ENCODE peak calls at places on chromosomes 5 and 9, in five cellular contexts. One of them, this sample, is unnamed.

GRCh38 chr9:82580921-82581320 is 482.0 kb downstream of the RASEF start:
- DNase-seq in H1: no peak
- DNase-seq in GM12878: no peak
- DNase-seq in HepG2: no peak
- DNase-seq in NT2/D1: no peak
- DNase-seq in this sample: no peak

GRCh38 chr9:123353984-123354591 is 1.9 kb upstream of the CRB2 start:
- DNase-seq in H1: peak; percentile 53
- DNase-seq in GM12878: no peak
- DNase-seq in HepG2: peak; percentile 59
- DNase-seq in NT2/D1: peak; percentile 71
- DNase-seq in this sample: peak; percentile 84

GRCh38 chr5:169095976-169096375 is 205.0 kb downstream of the SLIT3 start:
- DNase-seq in H1: no peak
- DNase-seq in GM12878: no peak
- DNase-seq in HepG2: no peak
- DNase-seq in NT2/D1: no peak
- DNase-seq in this sample: no peak

GRCh38 chr9:89319015-89319905 is 960 bp downstream of the SECISBP2 start:
- DNase-seq in H1: no peak
- DNase-seq in GM12878: no peak
- DNase-seq in HepG2: no peak
- DNase-seq in NT2/D1: no peak
- DNase-seq in this sample: no peak

GRCh38 chr5:10018211-10018610 is 231.5 kb downstream of the ATPSCKMT start:
- DNase-seq in H1: no peak
- DNase-seq in GM12878: no peak
- DNase-seq in HepG2: no peak
- DNase-seq in NT2/D1: no peak
- DNase-seq in this sample: no peak

GRCh38 chr5:14407746-14408175 is 173.8 kb upstream of the OTULINL start:
- DNase-seq in H1: no peak
- DNase-seq in GM12878: no peak
- DNase-seq in HepG2: no peak
- DNase-seq in NT2/D1: no peak
- DNase-seq in this sample: no peak

GRCh38 chr5:134070979-134071849 is 43.3 kb upstream of the TCF7 start:
- DNase-seq in H1: no peak
- DNase-seq in GM12878: peak; percentile 69
- DNase-seq in HepG2: peak; percentile 72
- DNase-seq in NT2/D1: no peak
- DNase-seq in this sample: no peak

GRCh38 chr9:34570422-34571179 is 18.9 kb downstream of the CNTFR start:
- DNase-seq in H1: no peak
- DNase-seq in GM12878: no peak
- DNase-seq in HepG2: no peak
- DNase-seq in NT2/D1: no peak
- DNase-seq in this sample: no peak

GRCh38 chr5:114055318-114055788 is 306.5 kb upstream of the KCNN2 start:
- DNase-seq in H1: peak; percentile 44
- DNase-seq in GM12878: no peak
- DNase-seq in HepG2: no peak
- DNase-seq in NT2/D1: peak; percentile 50
- DNase-seq in this sample: peak; percentile 76

GRCh38 chr9:126860757-126861466 is 473 bp downstream of the ZBTB34 start:
- DNase-seq in H1: no peak
- DNase-seq in GM12878: no peak
- DNase-seq in HepG2: no peak
- DNase-seq in NT2/D1: no peak
- DNase-seq in this sample: peak; percentile 41

GRCh38 chr5:132059043-132059695 is 1.3 kb upstream of the IL3 start:
- DNase-seq in H1: no peak
- DNase-seq in GM12878: no peak
- DNase-seq in HepG2: no peak
- DNase-seq in NT2/D1: no peak
- DNase-seq in this sample: no peak

GRCh38 chr5:125699860-125700259 is 723.3 kb upstream of the GRAMD2B start:
- DNase-seq in H1: no peak
- DNase-seq in GM12878: no peak
- DNase-seq in HepG2: no peak
- DNase-seq in NT2/D1: no peak
- DNase-seq in this sample: no peak

GRCh38 chr5:2752875-2753435 is 1.5 kb upstream of the IRX2 start:
- DNase-seq in H1: no peak
- DNase-seq in GM12878: no peak
- DNase-seq in HepG2: no peak
- DNase-seq in NT2/D1: no peak
- DNase-seq in this sample: no peak

GRCh38 chr9:95202076-95202681 is 115.3 kb downstream of the FANCC start:
- DNase-seq in H1: no peak
- DNase-seq in GM12878: no peak
- DNase-seq in HepG2: no peak
- DNase-seq in NT2/D1: no peak
- DNase-seq in this sample: no peak

GRCh38 chr5:173623296-173623771 is 6.9 kb upstream of the BOD1 start:
- DNase-seq in H1: no peak
- DNase-seq in GM12878: no peak
- DNase-seq in HepG2: peak; percentile 67
- DNase-seq in NT2/D1: no peak
- DNase-seq in this sample: no peak

GRCh38 chr5:82603280-82603987 is 325.3 kb upstream of the RPS23 start:
- DNase-seq in H1: no peak
- DNase-seq in GM12878: no peak
- DNase-seq in HepG2: no peak
- DNase-seq in NT2/D1: no peak
- DNase-seq in this sample: no peak

GRCh38 chr5:68436686-68437520 is 221.3 kb downstream of the PIK3R1 start:
- DNase-seq in H1: no peak
- DNase-seq in GM12878: no peak
- DNase-seq in HepG2: no peak
- DNase-seq in NT2/D1: no peak
- DNase-seq in this sample: no peak

GRCh38 chr5:6760636-6761035 is 47.4 kb downstream of the TENT4A start:
- DNase-seq in H1: no peak
- DNase-seq in GM12878: no peak
- DNase-seq in HepG2: no peak
- DNase-seq in NT2/D1: no peak
- DNase-seq in this sample: no peak

GRCh38 chr9:119667163-119667562 is 297.9 kb upstream of the BRINP1 start:
- DNase-seq in H1: no peak
- DNase-seq in GM12878: no peak
- DNase-seq in HepG2: no peak
- DNase-seq in NT2/D1: no peak
- DNase-seq in this sample: no peak

GRCh38 chr5:135007305-135007704 is 26.7 kb downstream of the PITX1 start:
- DNase-seq in H1: no peak
- DNase-seq in GM12878: no peak
- DNase-seq in HepG2: no peak
- DNase-seq in NT2/D1: no peak
- DNase-seq in this sample: no peak

GRCh38 chr9:89410709-89411111 is 87.2 kb downstream of the SEMA4D start:
- DNase-seq in H1: no peak
- DNase-seq in GM12878: peak; percentile 75
- DNase-seq in HepG2: no peak
- DNase-seq in NT2/D1: no peak
- DNase-seq in this sample: no peak

GRCh38 chr5:32315221-32316014 is 2.7 kb upstream of the MTMR12 start:
- DNase-seq in H1: no peak
- DNase-seq in GM12878: no peak
- DNase-seq in HepG2: no peak
- DNase-seq in NT2/D1: no peak
- DNase-seq in this sample: no peak

GRCh38 chr5:176810687-176811501 is 535 bp downstream of the UNC5A start:
- DNase-seq in H1: no peak
- DNase-seq in GM12878: no peak
- DNase-seq in HepG2: no peak
- DNase-seq in NT2/D1: no peak
- DNase-seq in this sample: no peak

GRCh38 chr5:127844631-127845030 is 141.4 kb downstream of the CCDC192 start:
- DNase-seq in H1: no peak
- DNase-seq in GM12878: no peak
- DNase-seq in HepG2: no peak
- DNase-seq in NT2/D1: no peak
- DNase-seq in this sample: no peak

GRCh38 chr5:166493042-166493441 is 1798.4 kb upstream of the WWC1 start:
- DNase-seq in H1: no peak
- DNase-seq in GM12878: no peak
- DNase-seq in HepG2: no peak
- DNase-seq in NT2/D1: no peak
- DNase-seq in this sample: no peak

GRCh38 chr5:133969654-133970324 is 1.4 kb upstream of the C5orf15 start:
- DNase-seq in H1: no peak
- DNase-seq in GM12878: peak; percentile 42
- DNase-seq in HepG2: peak; percentile 94
- DNase-seq in NT2/D1: no peak
- DNase-seq in this sample: no peak

GRCh38 chr9:129945314-129945713 is 97.7 kb downstream of the FNBP1 start:
- DNase-seq in H1: no peak
- DNase-seq in GM12878: no peak
- DNase-seq in HepG2: no peak
- DNase-seq in NT2/D1: no peak
- DNase-seq in this sample: no peak

GRCh38 chr5:95406426-95407093 is 15.4 kb downstream of the FAM81B start:
- DNase-seq in H1: no peak
- DNase-seq in GM12878: no peak
- DNase-seq in HepG2: no peak
- DNase-seq in NT2/D1: no peak
- DNase-seq in this sample: no peak

GRCh38 chr5:122151640-122152039 is 22.3 kb downstream of the ZNF474 start:
- DNase-seq in H1: no peak
- DNase-seq in GM12878: no peak
- DNase-seq in HepG2: no peak
- DNase-seq in NT2/D1: no peak
- DNase-seq in this sample: no peak

GRCh38 chr5:37777472-37778135 is 62.2 kb downstream of the GDNF start:
- DNase-seq in H1: no peak
- DNase-seq in GM12878: no peak
- DNase-seq in HepG2: no peak
- DNase-seq in NT2/D1: no peak
- DNase-seq in this sample: no peak

GRCh38 chr9:93452710-93453046 is 703 bp downstream of the FAM120AOS start:
- DNase-seq in H1: no peak
- DNase-seq in GM12878: no peak
- DNase-seq in HepG2: no peak
- DNase-seq in NT2/D1: no peak
- DNase-seq in this sample: no peak

GRCh38 chr5:177546262-177546741 is 8.1 kb downstream of the FAM193B start:
- DNase-seq in H1: peak; percentile 31
- DNase-seq in GM12878: no peak
- DNase-seq in HepG2: peak; percentile 93
- DNase-seq in NT2/D1: peak; percentile 52
- DNase-seq in this sample: no peak

DNA sequence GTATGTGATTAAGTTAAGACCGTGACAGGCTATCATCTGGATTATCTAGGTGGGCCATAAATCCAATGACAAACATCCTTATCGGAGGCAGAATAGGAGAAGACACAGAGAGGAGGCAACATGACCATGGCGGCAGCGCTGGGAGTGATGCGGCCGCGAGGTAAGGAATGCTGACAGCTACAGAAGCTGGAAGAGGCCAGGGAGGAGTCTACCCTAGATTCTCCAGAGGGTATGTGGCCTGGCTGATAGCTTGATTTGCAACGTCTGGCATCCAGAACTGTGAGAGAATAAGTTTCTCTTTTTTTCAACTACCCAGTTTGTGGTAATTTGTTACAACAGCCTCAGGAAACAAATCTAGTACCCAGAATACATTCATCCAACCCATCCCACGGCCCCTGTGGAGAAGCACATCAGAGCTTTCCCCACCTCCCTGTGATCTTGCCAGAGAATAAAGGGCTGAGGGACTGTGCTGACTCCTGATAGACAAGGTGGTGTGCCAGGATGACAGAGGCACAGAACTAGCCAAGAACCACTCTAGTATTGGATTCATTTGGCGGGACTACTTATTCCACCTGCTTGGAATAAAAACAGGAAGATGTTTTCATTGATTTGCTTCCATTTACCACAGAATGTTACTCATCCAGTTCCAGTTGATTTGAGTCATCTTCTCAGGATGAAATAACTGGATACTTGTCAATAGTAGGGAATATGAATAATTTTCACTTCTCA is 187.4 kb downstream of the MAN2A1 start:
- DNase-seq in H1: no peak
- DNase-seq in GM12878: no peak
- DNase-seq in HepG2: no peak
- DNase-seq in NT2/D1: no peak
- DNase-seq in this sample: no peak
- TF ChIP-seq SUZ12 in H1: no peak
- TF ChIP-seq SUZ12 in GM12878: no peak
- TF ChIP-seq SUZ12 in HepG2: no peak
- TF ChIP-seq SUZ12 in NT2/D1: no peak
- TF ChIP-seq SUZ12 in this sample: no peak

GRCh38 chr9:122331523-122331927 is 39.3 kb upstream of the PTGS1 start:
- DNase-seq in H1: no peak
- DNase-seq in GM12878: no peak
- DNase-seq in HepG2: no peak
- DNase-seq in NT2/D1: no peak
- DNase-seq in this sample: no peak
- TF ChIP-seq SUZ12 in H1: no peak
- TF ChIP-seq SUZ12 in GM12878: no peak
- TF ChIP-seq SUZ12 in HepG2: no peak
- TF ChIP-seq SUZ12 in NT2/D1: no peak
- TF ChIP-seq SUZ12 in this sample: no peak

GRCh38 chr5:20524956-20525529 is 537.0 kb upstream of the CDH18 start:
- DNase-seq in H1: no peak
- DNase-seq in GM12878: no peak
- DNase-seq in HepG2: no peak
- DNase-seq in NT2/D1: no peak
- DNase-seq in this sample: no peak

GRCh38 chr5:20528471-20528870 is 540.5 kb upstream of the CDH18 start:
- DNase-seq in H1: no peak
- DNase-seq in GM12878: no peak
- DNase-seq in HepG2: no peak
- DNase-seq in NT2/D1: no peak
- DNase-seq in this sample: no peak

GRCh38 chr5:20523099-20523498 is 535.1 kb upstream of the CDH18 start:
- DNase-seq in H1: no peak
- DNase-seq in GM12878: no peak
- DNase-seq in HepG2: no peak
- DNase-seq in NT2/D1: no peak
- DNase-seq in this sample: no peak
- TF ChIP-seq SUZ12 in H1: no peak
- TF ChIP-seq SUZ12 in GM12878: no peak
- TF ChIP-seq SUZ12 in HepG2: no peak
- TF ChIP-seq SUZ12 in NT2/D1: no peak
- TF ChIP-seq SUZ12 in this sample: no peak

GRCh38 chr5:147321569-147321968 is 86.7 kb downstream of the STK32A start:
- DNase-seq in H1: no peak
- DNase-seq in GM12878: no peak
- DNase-seq in HepG2: no peak
- DNase-seq in NT2/D1: no peak
- DNase-seq in this sample: no peak
- TF ChIP-seq SUZ12 in H1: no peak
- TF ChIP-seq SUZ12 in GM12878: no peak
- TF ChIP-seq SUZ12 in HepG2: no peak
- TF ChIP-seq SUZ12 in NT2/D1: no peak
- TF ChIP-seq SUZ12 in this sample: no peak

This sample was measured in HEK293T.